ENCODE peak calls at places on chromosomes 16 and 17, in four cellular contexts. C, Y, W and Z are unnamed samples.

GRCh38 chr16:28218109-28218508 is 6.3 kb upstream of the XPO6 start:
- DNase-seq in W (peak), Y (peak), C (peak), Z (no peak)

GRCh38 chr17:33521784-33522183 is 228.7 kb upstream of the ASIC2 start:
- DNase-seq in C (no peak), W (peak), Y (peak), Z (no peak)

GRCh38 chr16:50266337-50267091 is at the start of gene ADCY7:
- DNase-seq in C (peak), Y (peak), W (peak), Z (peak)

GRCh38 chr17:43983515-43984411 is 20.7 kb upstream of the NAGS start:
- DNase-seq in W (no peak), C (peak), Y (peak), Z (no peak)

GRCh38 chr17:48241131-48241591 is 133.6 kb downstream of the SNX11 start:
- DNase-seq in Y (peak), C (peak), W (peak), Z (peak)

GRCh38 chr16:10090816-10091215 is 91.4 kb downstream of the GRIN2A start:
- DNase-seq in Y (no peak), W (no peak), C (no peak), Z (peak)

GRCh38 chr17:47239663-47240374 is 13.8 kb upstream of the ITGB3 start:
- DNase-seq in W (peak), C (no peak), Y (no peak), Z (peak)

GRCh38 chr17:2789700-2790099 is 6.5 kb upstream of the RAP1GAP2 start:
- DNase-seq in Y (no peak), W (no peak), C (no peak), Z (no peak)

GRCh38 chr17:38511126-38512108 is 83.2 kb downstream of the ARHGAP23 start:
- DNase-seq in C (no peak), W (no peak), Y (peak), Z (peak)

GRCh38 chr17:81246679-81247338 is 7.7 kb downstream of the NDUFAF8 start:
- DNase-seq in C (no peak), W (no peak), Y (no peak), Z (no peak)

GRCh38 chr17:74116087-74116717 is 87.3 kb upstream of the RPL38 start:
- DNase-seq in W (no peak), Y (no peak), C (no peak), Z (peak)

GRCh38 chr17:62652251-62653001 is 25.0 kb downstream of the MRC2 start:
- DNase-seq in Y (peak), C (peak), W (no peak), Z (peak)

GRCh38 chr16:87635541-87636049 is 33.3 kb downstream of the JPH3 start:
- DNase-seq in Y (peak), W (peak), C (peak), Z (peak)

GRCh38 chr17:1975573-1975972 is 49.6 kb downstream of the RTN4RL1 start:
- DNase-seq in W (no peak), Y (no peak), C (no peak), Z (no peak)

GRCh38 chr17:74296548-74296936 is 22.5 kb downstream of the DNAI2 start:
- DNase-seq in Y (peak), C (no peak), W (peak), Z (peak)

GRCh38 chr16:72355561-72355960 is 183.6 kb upstream of the PMFBP1 start:
- DNase-seq in C (no peak), W (no peak), Y (no peak), Z (peak)

GRCh38 chr16:3235856-3236669 is 1.1 kb upstream of the ZNF200 start:
- DNase-seq in W (peak), C (peak), Y (peak), Z (no peak)

GRCh38 chr16:72198641-72199250 is 26.8 kb upstream of the PMFBP1 start:
- DNase-seq in W (no peak), Y (no peak), C (no peak), Z (no peak)

GRCh38 chr17:79006794-79007503 is 2.6 kb downstream of the CANT1 start:
- DNase-seq in C (no peak), W (no peak), Y (no peak), Z (no peak)

GRCh38 chr17:49497147-49498036 is 2.3 kb downstream of the NGFR start:
- DNase-seq in Y (peak), W (no peak), C (peak), Z (peak)

GRCh38 chr17:32323784-32324590 is 18.0 kb downstream of the C17orf75 start:
- DNase-seq in C (peak), Y (no peak), W (peak), Z (no peak)

GRCh38 chr16:50103764-50104163 is 38.0 kb downstream of the HEATR3 start:
- DNase-seq in Y (no peak), C (no peak), W (no peak), Z (no peak)

GRCh38 chr17:1154704-1155103 is 25.1 kb downstream of the ABR start:
- DNase-seq in W (no peak), C (no peak), Y (no peak), Z (no peak)

GRCh38 chr16:8619671-8620370 is 1.7 kb upstream of the METTL22 start:
- DNase-seq in C (no peak), Y (no peak), W (peak), Z (no peak)

GRCh38 chr16:75027520-75028300 is 28.9 kb downstream of the ZNRF1 start:
- DNase-seq in C (no peak), W (no peak), Y (no peak), Z (peak)

GRCh38 chr17:52923658-52924057 is 765.1 kb upstream of the CA10 start:
- DNase-seq in C (no peak), Y (no peak), W (no peak), Z (no peak)

GRCh38 chr16:5502467-5502869 is 404.9 kb upstream of the EEF2KMT start:
- DNase-seq in W (peak), C (peak), Y (peak), Z (no peak)